ENCODE peak calls at places on chromosomes 12 and 14, in nine cellular contexts. N is fibroblast of lung, F is OCI-LY7, R is thyroid gland, X is RWPE2, E is colonic mucosa, I is A673, W is endodermal cell, J is heart right ventricle. H is an unnamed sample. For H3K4me1, the result is how much of the 10 kb centered on the place peaks cover.

GRCh38 chr12:108804361-108804949 is 52.9 kb downstream of the SSH1 start:
- DNase-seq in W (peak), I (peak), J (peak), X (no peak), F (no peak), R (no peak), E (peak), N (peak), H (peak)

GRCh38 chr14:85131523-85131922 is 398.4 kb upstream of the FLRT2 start:
- DNase-seq in X (no peak), N (no peak), E (no peak), W (peak), I (no peak), J (no peak), F (peak), R (peak), H (peak)

GRCh38 chr12:110590059-110590458 is 6.9 kb upstream of the PPTC7 start:
- DNase-seq in J (no peak), W (peak), I (no peak), X (no peak), N (no peak), E (no peak), R (no peak), F (no peak), H (no peak)

GRCh38 chr14:91116913-91117588 is 3.2 kb downstream of the DGLUCY start:
- DNase-seq in J (no peak), E (no peak), R (no peak), N (no peak), I (no peak), W (no peak), F (no peak), X (no peak), H (no peak)

GRCh38 chr12:53044896-53045571 is 4.8 kb upstream of the TNS2 start:
- DNase-seq in F (no peak), J (no peak), N (no peak), E (no peak), R (no peak), I (no peak), W (peak), X (no peak), H (no peak)

GRCh38 chr14:85529803-85530574 is at the start of gene FLRT2:
- DNase-seq in N (peak), I (peak), R (peak), E (peak), W (peak), J (peak), F (no peak), X (peak), H (peak)

GRCh38 chr12:51247523-51248206 is 9.0 kb downstream of the DAZAP2 start:
- DNase-seq in W (peak), F (no peak), X (no peak), I (peak), J (no peak), R (no peak), N (no peak), E (no peak), H (no peak)

GRCh38 chr12:51222461-51222860 is 4.6 kb upstream of the POU6F1 start:
- DNase-seq in R (no peak), F (no peak), I (no peak), W (no peak), J (no peak), X (no peak), N (peak), E (no peak), H (peak)

GRCh38 chr12:132545955-132546354 is 56.0 kb downstream of the FBRSL1 start:
- DNase-seq in F (no peak), X (no peak), R (no peak), E (no peak), J (no peak), N (no peak), I (peak), W (no peak), H (no peak)

DNA sequence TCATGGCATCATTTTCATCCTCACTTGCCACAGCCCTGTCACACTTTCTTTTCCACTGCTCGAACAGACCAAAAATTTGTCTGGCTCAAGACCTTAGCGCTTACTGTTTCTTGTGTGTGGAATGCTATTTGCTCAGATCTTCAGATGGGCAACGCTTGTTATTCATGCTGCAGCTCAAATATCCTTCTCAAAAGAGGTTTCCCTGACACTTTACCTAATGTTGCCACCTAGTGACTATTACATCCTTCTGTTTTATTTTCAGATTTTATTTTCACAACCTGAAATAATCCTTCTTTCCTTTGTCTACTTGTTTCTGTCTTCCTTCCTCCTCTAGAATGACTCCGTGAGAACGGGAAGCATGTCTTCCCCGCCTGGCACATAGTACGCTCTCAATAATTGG is 5.6 kb downstream of the FBXO33 start:
- DNase-seq in F (peak), E (no peak), I (peak), N (peak), J (no peak), X (no peak), W (no peak), R (no peak), H (no peak)
- H3K4me1 ChIP-seq in F (under half), E (under half), I (under half), N (under half), J (under half), X (under half), W (under half), R (under half), H (under half)

GRCh38 chr14:51805541-51805940 is 54.9 kb upstream of the GNG2 start:
- DNase-seq in F (no peak), J (no peak), N (no peak), I (peak), E (no peak), X (no peak), R (no peak), W (peak), H (no peak)
- TF ChIP-seq CTCF in F (no peak), J (no peak), N (peak), I (peak), E (no peak), X (no peak), R (no peak), W (peak), H (no peak)

GRCh38 chr12:93417967-93418480 is 23.7 kb downstream of the UBE2N start:
- DNase-seq in E (no peak), F (no peak), W (no peak), I (no peak), J (no peak), R (no peak), N (no peak), X (no peak), H (no peak)

GRCh38 chr12:93422050-93422449 is 19.7 kb downstream of the UBE2N start:
- DNase-seq in N (no peak), E (no peak), X (no peak), J (no peak), F (no peak), W (no peak), R (no peak), I (no peak), H (no peak)

GRCh38 chr12:93415723-93416464 is 25.9 kb downstream of the UBE2N start:
- DNase-seq in E (no peak), R (no peak), I (no peak), W (no peak), X (no peak), F (no peak), N (peak), J (no peak), H (no peak)

GRCh38 chr12:93419388-93420034 is 22.2 kb downstream of the UBE2N start:
- DNase-seq in W (no peak), R (no peak), E (no peak), J (no peak), X (no peak), N (peak), F (peak), I (peak), H (no peak)
- H3K4me1 ChIP-seq in W (under half), R (under half), E (under half), J (under half), X (under half), N (under half), F (half or more), I (half or more), H (under half)

DNA sequence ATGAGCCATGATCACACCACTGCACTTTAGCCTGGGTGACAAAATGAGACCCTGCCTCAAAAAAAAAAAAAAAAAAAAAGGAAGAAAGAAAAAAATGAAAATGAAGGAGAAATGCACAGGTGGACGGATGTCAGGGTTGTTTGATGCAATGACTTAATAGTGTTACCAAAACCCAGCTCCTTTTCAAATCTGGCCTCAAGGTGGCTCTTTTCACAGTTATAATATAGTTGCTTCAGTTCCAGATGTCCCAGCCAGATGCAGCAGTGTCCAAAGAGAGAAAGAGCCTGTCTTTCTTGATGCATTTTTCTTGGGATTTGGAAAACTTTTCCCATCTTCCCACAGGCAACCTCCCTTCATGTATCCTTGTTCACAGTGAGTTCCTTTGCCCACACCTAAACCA is 36.5 kb downstream of the KCNMB4 start:
- DNase-seq in X (no peak), I (peak), E (no peak), W (no peak), N (no peak), F (peak), J (no peak), R (no peak), H (no peak)
- TF ChIP-seq CTCF in X (no peak), I (peak), E (no peak), W (no peak), N (no peak), F (peak), J (no peak), R (no peak), H (no peak)

DNA sequence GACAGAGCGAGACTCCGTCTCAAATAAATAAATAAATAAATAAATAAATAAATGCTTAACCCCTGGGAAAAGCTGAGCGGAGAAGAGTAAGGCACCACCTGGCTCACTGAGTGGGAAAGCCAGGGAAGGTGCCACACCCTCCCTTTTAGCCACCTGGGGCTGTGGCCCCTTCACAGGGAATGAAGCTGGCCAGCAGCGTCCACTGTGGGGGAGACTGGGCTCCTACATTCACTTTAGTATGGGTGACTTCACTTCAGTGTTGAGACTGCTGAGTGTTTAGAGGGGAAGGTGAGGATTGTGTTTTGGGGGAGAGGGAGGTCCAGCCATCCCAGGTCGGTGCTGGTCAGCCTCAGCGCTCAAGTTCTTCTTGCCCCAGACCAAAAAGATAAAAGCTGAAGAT is 1.5 kb downstream of the NAB2 start:
- DNase-seq in F (no peak), W (no peak), J (no peak), N (no peak), E (no peak), I (no peak), X (no peak), R (no peak), H (no peak)
- H3K4me1 ChIP-seq in F (under half), W (under half), J (under half), N (under half), E (under half), I (half or more), X (under half), R (under half), H (under half)

DNA sequence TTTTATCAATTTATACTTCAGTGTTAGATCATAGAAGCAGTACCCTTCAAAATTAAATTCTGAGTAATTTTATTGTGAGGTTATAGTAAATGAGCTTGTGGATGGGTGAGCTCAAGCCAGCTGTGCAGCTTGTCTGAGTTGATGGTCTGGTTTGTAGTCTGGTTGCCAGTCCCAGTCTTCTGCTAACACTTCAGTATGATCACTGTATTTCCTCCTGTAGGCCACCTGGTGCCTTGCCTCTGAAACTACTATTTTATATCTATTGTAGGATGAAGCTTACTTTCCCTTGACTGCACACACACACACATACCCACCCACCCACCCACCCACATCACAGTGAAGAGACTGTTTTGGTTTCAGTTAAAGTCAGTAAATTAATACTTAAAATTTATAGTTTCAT is 496.4 kb downstream of the PCNX1 start:
- DNase-seq in X (no peak), F (peak), W (no peak), J (no peak), N (peak), I (peak), R (no peak), E (peak), H (no peak)
- TF ChIP-seq CTCF in X (peak), F (no peak), W (peak), J (no peak), N (peak), I (peak), R (no peak), E (peak), H (no peak)

GRCh38 chr12:120689397-120690082 is 2.6 kb downstream of the MLEC start:
- DNase-seq in F (no peak), X (no peak), N (no peak), E (peak), J (no peak), R (no peak), I (no peak), W (peak), H (no peak)
- H3K4me1 ChIP-seq in F (under half), X (under half), N (under half), E (under half), J (half or more), R (under half), I (under half), W (under half), H (half or more)

H was measured in body of pancreas.